ENCODE peak calls at places on chromosomes 4 and X, in seven cellular contexts. O is COR-L47, U is AG04450, C is NCI-H1417, V is H54, A is fibroblast of the conjunctiva, G is right lobe of liver. B is an unnamed sample.

GRCh38 chrX:9141496-9141895 is 107.6 kb upstream of the FAM9B start:
- DNase-seq in O (no peak), U (peak; percentile 34), C (peak; percentile 17), V (no peak), A (no peak), G (no peak), B (no peak)

GRCh38 chr4:122700178-122700725 is 32.3 kb upstream of the BBS12 start:
- DNase-seq in O (peak; percentile 27), U (no peak), C (no peak), V (no peak), A (no peak), G (peak; percentile 52), B (no peak)

GRCh38 chr4:75662626-75663025 is 10.6 kb downstream of the G3BP2 start:
- DNase-seq in O (no peak), U (no peak), C (no peak), V (no peak), A (no peak), G (no peak), B (no peak)

GRCh38 chr4:124111922-124112321 is 600.6 kb downstream of the ANKRD50 start:
- DNase-seq in O (peak; percentile 48), U (peak; percentile 49), C (peak; percentile 83), V (no peak), A (peak; percentile 86), G (no peak), B (no peak)

GRCh38 chr4:55018978-55019377 is 106.4 kb downstream of the KDR start:
- DNase-seq in O (no peak), U (no peak), C (no peak), V (no peak), A (no peak), G (no peak), B (no peak)

GRCh38 chr4:67452100-67452887 is 93.0 kb downstream of the CENPC start:
- DNase-seq in O (no peak), U (no peak), C (no peak), V (no peak), A (no peak), G (no peak), B (no peak)

GRCh38 chrX:120790118-120790517 is 85.5 kb downstream of the CT47B1 start:
- DNase-seq in O (peak; percentile 39), U (peak; percentile 29), C (peak; percentile 83), V (peak; percentile 21), A (peak; percentile 77), G (no peak), B (no peak)

GRCh38 chr4:24669751-24670150 is 85.4 kb upstream of the DHX15 start:
- DNase-seq in O (no peak), U (no peak), C (no peak), V (no peak), A (no peak), G (no peak), B (no peak)

GRCh38 chr4:151428346-151428745 is 19.4 kb downstream of the FHIP1A start:
- DNase-seq in O (no peak), U (no peak), C (no peak), V (no peak), A (no peak), G (no peak), B (no peak)

GRCh38 chr4:102447413-102447812 is 53.7 kb upstream of the NFKB1 start:
- DNase-seq in O (no peak), U (no peak), C (no peak), V (no peak), A (no peak), G (no peak), B (no peak)

GRCh38 chr4:129342820-129343219 is 246.9 kb downstream of the C4orf33 start:
- DNase-seq in O (no peak), U (no peak), C (no peak), V (peak; percentile 5), A (peak; percentile 61), G (no peak), B (no peak)

GRCh38 chr4:140811429-140811828 is 55.2 kb upstream of the TBC1D9 start:
- DNase-seq in O (no peak), U (no peak), C (no peak), V (no peak), A (no peak), G (no peak), B (no peak)

GRCh38 chrX:19613645-19614323 is 98.5 kb upstream of the MAP3K15 start:
- DNase-seq in O (no peak), U (no peak), C (peak; percentile 57), V (no peak), A (no peak), G (no peak), B (peak; percentile 69)

GRCh38 chrX:1246816-1247215 is 21.8 kb upstream of the CSF2RA start:
- DNase-seq in O (peak; percentile 4), U (no peak), C (peak; percentile 50), V (peak; percentile 44), A (peak; percentile 26), G (peak; percentile 75), B (peak; percentile 83)